ENCODE peak calls at places on chromosome 1, in four cellular contexts. B is ureter, R is germinal center, W is AG09309. Z is an unnamed sample.
A peak's percentile ranks its signal among the peaks of the same experiment; 100 is the strongest.

GRCh38 chr1:53237638-53238037 is 680 bp downstream of the MAGOH start:
- DNase-seq in R (no peak), W (no peak), B (no peak), Z (no peak)

GRCh38 chr1:64539808-64540207 is 69.9 kb downstream of the CACHD1 start:
- DNase-seq in B (peak; percentile 57), R (no peak), W (no peak), Z (no peak)

GRCh38 chr1:6011161-6011945 is 19.1 kb upstream of the NPHP4 start:
- DNase-seq in B (no peak), W (no peak), R (no peak), Z (no peak)

GRCh38 chr1:246782120-246782900 is 58.1 kb downstream of the SCCPDH start:
- DNase-seq in B (peak; percentile 40), W (peak; percentile 62), R (no peak), Z (peak; percentile 59)

GRCh38 chr1:212864201-212864600 is 6.1 kb downstream of the FLVCR1 start:
- DNase-seq in W (no peak), R (no peak), B (no peak), Z (no peak)

GRCh38 chr1:154971341-154971998 is 923 bp upstream of the SHC1 start:
- DNase-seq in W (no peak), B (peak; percentile 80), R (no peak), Z (no peak)

GRCh38 chr1:103516283-103516682 is 9.2 kb upstream of the RNPC3 start:
- DNase-seq in B (no peak), W (no peak), R (no peak), Z (no peak)

GRCh38 chr1:25614466-25615171 is 2.0 kb upstream of the MAN1C1 start:
- DNase-seq in R (no peak), B (no peak), W (no peak), Z (no peak)

GRCh38 chr1:118158918-118159317 is 26.1 kb downstream of the SPAG17 start:
- DNase-seq in W (peak; percentile 57), B (no peak), R (no peak), Z (peak; percentile 61)

GRCh38 chr1:118247593-118247992 is 62.6 kb upstream of the SPAG17 start:
- DNase-seq in B (no peak), W (no peak), R (no peak), Z (no peak)

GRCh38 chr1:119367332-119368124 is 1.1 kb upstream of the HAO2 start:
- DNase-seq in R (peak; percentile 7), B (no peak), W (peak; percentile 14), Z (peak; percentile 41)

GRCh38 chr1:183909672-183910071 is 104.8 kb downstream of the RGL1 start:
- DNase-seq in R (no peak), B (no peak), W (no peak), Z (no peak)

GRCh38 chr1:245046764-245047163 is 108.0 kb upstream of the KIF26B start:
- DNase-seq in W (no peak), R (no peak), B (no peak), Z (no peak)

GRCh38 chr1:59054172-59054571 is 242.7 kb upstream of the FGGY start:
- DNase-seq in W (no peak), R (no peak), B (no peak), Z (no peak)

GRCh38 chr1:95640746-95641145 is 406.7 kb downstream of the RWDD3 start:
- DNase-seq in R (no peak), B (no peak), W (no peak), Z (no peak)

GRCh38 chr1:198846506-198847010 is 207.7 kb downstream of the PTPRC start:
- DNase-seq in R (no peak), W (no peak), B (no peak), Z (no peak)

GRCh38 chr1:246959944-246960693 is 28.4 kb upstream of the AHCTF1 start:
- DNase-seq in W (no peak), R (peak; percentile 52), B (no peak), Z (no peak)

GRCh38 chr1:233440952-233441401 is 113.5 kb downstream of the MAP3K21 start:
- DNase-seq in W (peak; percentile 31), R (peak; percentile 13), B (no peak), Z (peak; percentile 39)

GRCh38 chr1:10078494-10078893 is 45.7 kb downstream of the UBE4B start:
- DNase-seq in B (no peak), W (no peak), R (no peak), Z (no peak)

GRCh38 chr1:199774433-199775089 is 252.9 kb upstream of the NR5A2 start:
- DNase-seq in W (no peak), B (no peak), R (no peak), Z (no peak)

GRCh38 chr1:153796786-153797659 is 21.8 kb downstream of the SLC27A3 start:
- DNase-seq in W (no peak), R (peak; percentile 85), B (peak; percentile 86), Z (no peak)

GRCh38 chr1:2817784-2818564 is 16.5 kb upstream of the TTC34 start:
- DNase-seq in R (no peak), B (no peak), W (no peak), Z (no peak)

GRCh38 chr1:159751022-159751421 is 29.7 kb upstream of the DUSP23 start:
- DNase-seq in R (no peak), W (no peak), B (no peak), Z (no peak)

GRCh38 chr1:31764307-31765040 is at the start of gene ADGRB2:
- DNase-seq in R (peak; percentile 53), B (no peak), W (no peak), Z (no peak)

GRCh38 chr1:53134961-53135734 is 7.3 kb downstream of the SLC1A7 start:
- DNase-seq in R (no peak), W (no peak), B (no peak), Z (no peak)

GRCh38 chr1:8015036-8015808 is 10.9 kb downstream of the ERRFI1 start:
- DNase-seq in R (peak; percentile 41), B (peak; percentile 69), W (peak; percentile 75), Z (peak; percentile 81)

GRCh38 chr1:154707901-154708514 is 100.0 kb upstream of the ADAR start:
- DNase-seq in B (no peak), R (no peak), W (no peak), Z (no peak)

Z was measured in stromal cell of bone marrow.